ENCODE peak calls at places on chromosomes 6 and 20, in nine cellular contexts. M is iris pigment epithelial cell; G is D341Med; W is ascending aorta; T is NCI-H1105; X is activated T-helper 1 cell treated with anti-CD3 and anti-CD28 coated beads, Interleukin-2, amount 50 U/mL, for 16 hours; I is nephron progenitor cell; P is dermis blood vessel endothelial cell; H is T-helper 1 cell. J is an unnamed sample.

GRCh38 chr6:74289881-74290280 is 593.9 kb downstream of the CD109 start:
- DNase-seq in P (no peak), M (peak; percentile 71), T (no peak), G (no peak), I (no peak), H (no peak), X (no peak), W (no peak), J (no peak)

GRCh38 chr20:11350126-11351005 is 567.3 kb upstream of the BTBD3 start:
- DNase-seq in I (no peak), M (peak; percentile 89), G (no peak), T (no peak), P (no peak), H (no peak), W (no peak), X (no peak), J (no peak)

GRCh38 chr20:63045991-63046390 is 39.2 kb upstream of the BHLHE23 start:
- DNase-seq in H (no peak), G (no peak), W (no peak), T (no peak), M (no peak), X (no peak), I (no peak), P (no peak), J (no peak)

GRCh38 chr6:21409231-21409630 is 184.3 kb upstream of the SOX4 start:
- DNase-seq in T (no peak), W (no peak), P (no peak), X (no peak), G (no peak), M (no peak), I (no peak), H (no peak), J (no peak)

GRCh38 chr6:87661503-87661902 is 40.5 kb downstream of the AKIRIN2 start:
- DNase-seq in X (no peak), I (no peak), T (no peak), W (no peak), H (no peak), G (no peak), M (peak; percentile 45), P (no peak), J (peak; percentile 25)

GRCh38 chr6:28978959-28979561 is 26.1 kb downstream of the ZNF311 start:
- DNase-seq in X (no peak), W (no peak), M (no peak), P (no peak), G (no peak), I (no peak), T (no peak), H (no peak), J (no peak)

GRCh38 chr20:44092551-44093248 is 94.3 kb downstream of the JPH2 start:
- DNase-seq in W (no peak), P (peak; percentile 69), G (no peak), T (peak; percentile 61), M (peak; percentile 67), H (peak; percentile 24), X (no peak), I (no peak), J (peak; percentile 29)

GRCh38 chr20:58719258-58719657 is 26.7 kb downstream of the NPEPL1 start:
- DNase-seq in I (no peak), P (no peak), H (no peak), W (no peak), X (no peak), G (peak; percentile 21), T (no peak), M (no peak), J (no peak)

GRCh38 chr6:138372711-138373463 is 4.8 kb upstream of the SMIM28 start:
- DNase-seq in G (no peak), I (no peak), P (peak; percentile 78), W (no peak), T (no peak), M (peak; percentile 59), H (no peak), X (no peak), J (no peak)

GRCh38 chr6:90197854-90198496 is 98.7 kb downstream of the BACH2 start:
- DNase-seq in M (peak; percentile 73), P (no peak), G (no peak), I (no peak), H (no peak), T (no peak), W (no peak), X (no peak), J (no peak)

GRCh38 chr20:61982951-61983315 is 82.7 kb downstream of the TAF4 start:
- DNase-seq in G (no peak), W (no peak), H (no peak), M (no peak), I (no peak), X (no peak), T (no peak), P (no peak), J (no peak)